ENCODE peak calls at places on chromosome 11, in nine cellular contexts. V, N, O, J, M, X, D, G and L are unnamed samples. For H3K4me1, the result is how much of the 10 kb centered on the place peaks cover.

GRCh38 chr11:57459112-57460016 is 964 bp upstream of the RTN4RL2 start:
- DNase-seq in X (no peak), G (peak), D (no peak), J (no peak), M (no peak), O (no peak), N (no peak), V (no peak), L (no peak)

GRCh38 chr11:109123811-109124787 is 297.9 kb upstream of the C11orf87 start:
- DNase-seq in J (peak), D (no peak), N (no peak), X (no peak), O (no peak), G (no peak), M (no peak), V (no peak), L (no peak)

GRCh38 chr11:128694618-128695481 is 978 bp downstream of the FLI1 start:
- DNase-seq in G (peak), X (no peak), V (no peak), D (no peak), J (peak), M (no peak), N (no peak), O (no peak), L (no peak)

GRCh38 chr11:107043242-107043991 is 25.1 kb upstream of the GUCY1A2 start:
- DNase-seq in V (no peak), N (no peak), G (no peak), M (peak), X (no peak), O (no peak), D (no peak), J (no peak), L (no peak)

GRCh38 chr11:124483422-124483821 is 37.9 kb upstream of the OR8B8 start:
- DNase-seq in D (no peak), G (no peak), J (no peak), N (no peak), M (no peak), X (no peak), V (no peak), O (no peak), L (no peak)

GRCh38 chr11:119518746-119519382 is 95.9 kb upstream of the THY1 start:
- DNase-seq in D (no peak), J (no peak), O (no peak), X (no peak), M (no peak), G (no peak), V (no peak), N (peak), L (no peak)

GRCh38 chr11:19789245-19789644 is 76.6 kb downstream of the NAV2 start:
- DNase-seq in D (no peak), M (no peak), X (no peak), O (no peak), V (no peak), G (no peak), J (no peak), N (no peak), L (no peak)

GRCh38 chr11:75667831-75668507 is 869 bp downstream of the MAP6 start:
- DNase-seq in J (peak), D (peak), M (no peak), X (peak), N (peak), O (peak), G (no peak), V (peak), L (peak)

GRCh38 chr11:27420217-27420616 is 52.4 kb downstream of the LGR4 start:
- DNase-seq in G (no peak), X (no peak), M (no peak), J (no peak), N (no peak), D (no peak), O (no peak), V (no peak), L (no peak)

GRCh38 chr11:41498726-41499125 is 39.3 kb upstream of the LRRC4C start:
- DNase-seq in J (no peak), X (no peak), V (no peak), N (peak), O (no peak), D (no peak), M (no peak), G (no peak), L (no peak)

GRCh38 chr11:102788334-102789035 is 8.1 kb upstream of the MMP10 start:
- DNase-seq in X (no peak), G (no peak), V (no peak), M (no peak), D (no peak), J (no peak), O (no peak), N (no peak), L (no peak)

GRCh38 chr11:94295534-94295933 is 8.8 kb upstream of the IZUMO1R start:
- DNase-seq in D (no peak), M (no peak), V (no peak), G (no peak), N (no peak), X (no peak), O (no peak), J (no peak), L (no peak)

GRCh38 chr11:11065396-11065795 is 207.5 kb upstream of the ZBED5 start:
- DNase-seq in X (no peak), O (no peak), J (no peak), M (no peak), D (no peak), G (no peak), N (no peak), V (no peak), L (no peak)

GRCh38 chr11:33615751-33616150 is 84.9 kb downstream of the C11orf91 start:
- DNase-seq in M (no peak), O (no peak), V (no peak), G (no peak), J (no peak), X (no peak), N (no peak), D (no peak), L (no peak)

DNA sequence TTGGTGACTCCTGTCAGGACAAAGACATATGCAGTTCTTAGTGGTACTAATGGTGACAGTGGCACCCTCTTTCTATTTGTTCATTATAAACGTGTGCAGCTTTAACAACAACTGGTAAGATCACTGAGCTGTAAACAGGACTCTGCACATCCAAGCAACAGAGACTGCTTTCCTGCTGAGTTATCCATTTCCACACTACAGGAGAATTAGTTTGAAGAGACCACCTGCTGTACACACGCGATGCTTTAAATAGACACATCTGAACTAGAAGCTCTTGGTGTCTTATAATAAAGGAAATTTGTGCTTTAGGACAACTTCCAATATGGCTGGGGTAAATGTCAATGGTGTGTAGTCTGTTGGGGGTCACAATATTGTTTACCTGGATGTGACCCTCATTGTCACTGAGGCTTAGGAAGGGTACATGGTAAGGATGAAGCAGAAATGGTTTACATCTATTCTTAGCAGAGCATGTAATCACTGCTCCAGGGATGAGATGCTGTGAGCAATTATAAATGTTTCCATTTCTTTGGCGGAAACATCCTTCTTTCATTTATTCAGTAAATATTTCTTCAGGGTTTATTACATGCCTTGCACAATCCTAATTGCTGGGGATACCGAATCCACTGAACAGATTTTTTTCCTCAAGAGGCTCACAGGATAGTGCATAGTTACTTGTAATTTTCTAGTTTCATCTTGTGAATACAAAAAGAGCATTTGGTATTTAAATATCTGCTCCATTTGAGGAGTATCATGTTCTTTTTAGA is 354.0 kb upstream of the CCDC90B start:
- DNase-seq in V (no peak), G (no peak), X (no peak), N (no peak), D (no peak), M (no peak), J (no peak), O (no peak), L (no peak)
- H3K4me1 ChIP-seq in V (under half), G (under half), X (under half), N (under half), D (under half), M (under half), J (under half), O (under half), L (under half)

DNA sequence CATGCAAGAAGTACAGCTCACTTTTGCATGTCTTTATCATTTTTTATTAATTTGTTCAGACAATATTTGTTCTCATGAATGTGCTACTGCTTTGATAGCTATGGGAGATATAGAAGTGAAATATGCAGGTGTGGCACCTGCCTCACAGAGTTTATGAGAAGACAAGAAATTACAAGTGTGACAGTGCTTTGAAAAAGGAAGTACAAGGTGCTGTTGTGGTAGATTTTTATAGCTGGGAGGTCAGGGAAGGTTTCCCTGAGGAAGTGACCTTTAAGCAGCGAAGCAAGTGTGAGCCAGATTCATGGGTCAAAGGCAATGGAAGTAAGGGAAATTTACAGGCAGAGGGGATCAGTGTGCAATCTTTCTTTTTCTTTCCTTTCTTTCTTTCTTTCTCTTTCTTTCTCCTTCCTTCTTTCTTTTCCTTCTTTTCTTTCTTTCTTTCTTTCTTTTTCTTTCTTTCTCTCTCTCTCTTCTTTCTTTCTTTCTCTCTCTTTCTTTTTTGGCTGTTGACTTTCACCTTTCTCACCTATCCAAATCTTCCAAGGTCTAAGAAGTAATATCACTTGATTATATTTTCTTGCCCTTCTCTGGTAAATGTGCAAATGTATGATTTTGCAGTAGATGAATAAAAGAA is 6.4 kb upstream of the BMAL1 start:
- DNase-seq in V (no peak), J (no peak), G (no peak), M (no peak), D (peak), O (no peak), X (no peak), N (no peak), L (no peak)
- TF ChIP-seq POLR2A in V (no peak), J (no peak), G (no peak), M (no peak), D (no peak), O (no peak), X (no peak), N (no peak), L (no peak)

GRCh38 chr11:103870821-103871309 is 165.6 kb upstream of the DDI1 start:
- DNase-seq in O (no peak), X (no peak), G (no peak), M (no peak), D (no peak), V (peak), N (no peak), J (peak), L (no peak)

GRCh38 chr11:103875855-103876510 is 160.5 kb upstream of the DDI1 start:
- DNase-seq in G (no peak), N (no peak), M (no peak), O (no peak), X (no peak), J (no peak), D (no peak), V (no peak), L (no peak)

GRCh38 chr11:103872748-103873147 is 163.7 kb upstream of the DDI1 start:
- DNase-seq in G (no peak), N (no peak), V (no peak), X (no peak), J (no peak), M (no peak), D (no peak), O (no peak), L (no peak)

GRCh38 chr11:103867481-103867880 is 169.0 kb upstream of the DDI1 start:
- DNase-seq in N (no peak), D (no peak), V (no peak), M (no peak), J (no peak), O (no peak), X (no peak), G (no peak), L (no peak)

GRCh38 chr11:103871923-103872551 is 164.4 kb upstream of the DDI1 start:
- DNase-seq in D (no peak), J (no peak), N (no peak), G (no peak), O (no peak), X (no peak), M (no peak), V (no peak), L (no peak)
- H3K4me1 ChIP-seq in D (under half), J (under half), N (under half), G (under half), O (under half), X (under half), M (under half), V (under half), L (under half)

DNA sequence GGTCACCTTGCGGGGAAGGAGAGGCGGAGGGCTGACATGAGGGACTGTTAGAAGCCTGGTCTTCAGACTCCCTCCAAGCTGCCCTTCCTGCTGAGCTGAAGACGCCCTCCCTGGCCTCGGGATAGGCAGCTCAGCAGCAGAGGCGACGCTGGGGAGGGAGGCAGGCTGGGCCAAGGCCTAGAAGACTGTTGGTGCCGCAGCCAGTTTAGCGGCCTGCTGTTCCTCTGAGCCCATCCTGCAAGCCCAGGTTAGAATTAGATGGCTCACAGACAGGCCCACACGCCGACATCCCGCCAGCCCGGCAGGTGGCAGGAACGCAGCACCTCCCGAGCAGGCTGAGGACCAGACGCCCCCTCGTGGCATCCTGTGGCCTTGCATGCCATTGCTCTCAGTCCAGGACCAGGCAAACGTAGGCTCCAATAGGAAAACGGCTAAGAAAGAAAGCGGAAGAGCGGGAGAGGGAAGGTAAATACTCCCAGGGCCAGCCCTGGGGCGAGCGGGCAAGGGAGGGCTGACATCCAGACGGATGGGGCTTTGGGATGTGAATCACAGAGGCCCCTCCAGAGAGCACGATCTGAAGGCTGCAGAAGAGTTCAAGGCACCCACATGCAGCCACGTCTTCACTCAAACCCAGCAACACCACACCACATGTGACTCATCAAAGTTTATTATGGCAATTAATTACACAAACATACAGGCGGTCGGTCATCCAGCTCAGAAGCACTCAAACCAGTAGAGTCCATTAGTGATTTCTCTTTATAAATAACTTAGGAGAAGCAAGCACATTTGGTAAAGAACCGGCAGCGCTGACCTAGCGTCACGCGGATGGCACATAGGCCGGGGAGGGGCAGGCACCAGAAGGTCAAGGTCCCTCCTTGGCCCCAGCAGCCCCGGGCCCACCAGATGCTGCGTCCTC is 27.6 kb downstream of the CD5 start:
- DNase-seq in V (peak), N (peak), D (peak), O (peak), G (peak), J (peak), X (peak), M (peak), L (peak)
- TF ChIP-seq POLR2A in V (no peak), N (no peak), D (no peak), O (no peak), G (no peak), J (no peak), X (no peak), M (no peak), L (peak)

DNA sequence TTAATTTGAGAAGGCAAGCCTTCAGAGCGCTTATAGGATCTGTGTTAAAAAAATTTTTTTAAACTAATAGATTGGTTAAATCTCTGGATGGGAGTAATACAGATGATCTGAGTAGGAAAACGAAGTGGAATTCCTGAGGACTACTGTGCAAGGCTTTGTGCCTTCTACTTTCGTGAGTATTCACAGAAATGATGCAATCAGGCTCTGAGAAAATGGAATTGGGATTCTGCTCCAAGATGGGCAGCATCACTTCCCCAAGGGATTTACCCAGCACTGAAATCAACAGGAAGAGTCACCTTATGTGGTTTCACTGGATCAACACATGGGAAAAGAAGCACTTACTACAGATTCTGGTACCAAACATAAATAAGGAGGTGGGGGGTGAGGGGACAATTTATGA is 12.5 kb downstream of the KMT5B start:
- DNase-seq in M (no peak), O (no peak), X (no peak), D (no peak), G (no peak), V (no peak), J (no peak), N (no peak), L (no peak)
- H3K4me1 ChIP-seq in M (under half), O (under half), X (half or more), D (under half), G (under half), V (under half), J (half or more), N (under half), L (under half)

DNA sequence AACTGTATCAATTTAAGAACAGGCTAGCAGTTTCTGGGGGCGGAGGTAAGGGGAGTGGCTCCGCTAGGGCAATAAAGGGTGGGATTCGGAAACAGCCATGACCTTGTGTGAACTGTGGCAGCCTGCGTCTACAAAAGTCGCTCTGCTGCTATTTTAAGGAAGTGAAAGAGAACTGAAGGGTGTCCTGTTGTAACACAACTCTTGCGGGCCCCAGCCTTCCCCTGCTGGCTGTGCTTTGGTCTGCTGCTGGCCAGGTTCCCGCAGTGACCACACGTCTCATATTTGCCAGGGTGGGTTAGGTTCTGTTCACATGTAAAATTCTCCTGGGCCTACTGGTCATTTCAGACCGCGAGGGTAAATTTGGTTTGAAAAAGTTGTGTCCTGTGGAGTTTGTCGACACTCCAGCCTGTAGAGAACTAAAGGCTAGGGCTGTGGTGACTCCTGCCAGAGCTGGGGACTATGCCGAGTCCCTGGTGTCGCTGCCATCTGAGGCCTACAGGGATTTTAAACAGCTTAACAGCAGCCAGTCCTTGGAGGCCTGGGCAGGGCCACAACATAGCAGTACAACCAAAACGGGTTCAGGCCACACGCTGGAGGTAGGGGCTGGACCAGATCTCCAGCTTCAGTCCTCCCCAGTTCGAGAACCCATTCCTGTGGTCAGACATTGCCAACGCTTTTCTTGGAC is 1.1 kb upstream of the PPFIBP2 start:
- DNase-seq in N (peak), O (no peak), M (no peak), V (peak), X (peak), G (peak), D (peak), J (peak), L (peak)
- TF ChIP-seq POLR2A in N (no peak), O (no peak), M (peak), V (no peak), X (no peak), G (peak), D (no peak), J (peak), L (no peak)